ENCODE peak calls at places on chromosome 11, in five cellular contexts. R, T, B, U and O are unnamed samples.

GRCh38 chr11:100004541-100004940 is 682.5 kb upstream of the ARHGAP42 start:
- DNase-seq in R (no peak), T (no peak), B (no peak), U (no peak), O (no peak)

GRCh38 chr11:27464155-27464759 is 8.3 kb downstream of the LGR4 start:
- DNase-seq in R (no peak), T (no peak), B (no peak), U (no peak), O (no peak)

GRCh38 chr11:18650859-18651557 is 16.9 kb upstream of the SPTY2D1 start:
- DNase-seq in R (no peak), T (peak), B (peak), U (peak), O (no peak)

GRCh38 chr11:68008381-68009337 is 1.5 kb upstream of the ALDH3B1 start:
- DNase-seq in R (no peak), T (no peak), B (no peak), U (no peak), O (no peak)

GRCh38 chr11:110613526-110613925 is 98.7 kb downstream of the ARHGAP20 start:
- DNase-seq in R (no peak), T (no peak), B (no peak), U (no peak), O (no peak)

GRCh38 chr11:36564376-36565032 is 3.3 kb upstream of the RAG1 start:
- DNase-seq in R (no peak), T (no peak), B (peak), U (peak), O (peak)

GRCh38 chr11:70522261-70522612 is 123.9 kb downstream of the CTTN start:
- DNase-seq in R (no peak), T (no peak), B (no peak), U (peak), O (no peak)

GRCh38 chr11:110373061-110373702 is 56.6 kb upstream of the FDX1 start:
- DNase-seq in R (no peak), T (no peak), B (no peak), U (no peak), O (no peak)

GRCh38 chr11:110003426-110003825 is 89.8 kb upstream of the ZC3H12C start:
- DNase-seq in R (no peak), T (no peak), B (no peak), U (no peak), O (no peak)

GRCh38 chr11:46369458-46370152 is 11.9 kb upstream of the MDK start:
- DNase-seq in R (no peak), T (peak), B (peak), U (peak), O (no peak)

GRCh38 chr11:60310407-60310998 is 16.6 kb upstream of the MS4A6E start:
- DNase-seq in R (no peak), T (no peak), B (no peak), U (no peak), O (no peak)

DNA sequence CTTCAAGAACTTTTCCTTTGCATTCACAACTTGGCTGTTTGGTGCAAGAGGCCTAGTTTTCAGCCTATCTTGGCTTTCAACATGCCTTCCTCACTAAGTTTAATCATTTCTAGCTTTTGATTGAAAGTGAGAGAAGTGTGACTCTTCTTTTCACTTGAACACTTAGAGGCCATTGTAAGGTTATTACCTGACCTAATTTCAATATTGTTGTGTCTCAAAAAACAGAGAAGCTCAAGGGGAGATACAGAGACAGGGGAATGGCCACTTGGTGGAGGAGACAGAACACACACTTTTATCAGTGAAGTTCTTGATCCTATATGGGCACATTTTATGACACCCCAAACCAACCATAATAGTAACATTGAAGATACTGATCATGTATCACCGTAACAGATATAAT is 532.3 kb downstream of the DLG2 start:
- DNase-seq in R (no peak), T (no peak), B (no peak), U (no peak), O (no peak)
- TF ChIP-seq CTCF in R (no peak), T (no peak), B (no peak), U (no peak), O (no peak)

GRCh38 chr11:62804310-62805043 is 763 bp downstream of the NXF1 start:
- DNase-seq in R (no peak), T (no peak), B (no peak), U (no peak), O (no peak)

GRCh38 chr11:62806611-62807121 is 1.4 kb upstream of the NXF1 start:
- DNase-seq in R (no peak), T (no peak), B (no peak), U (no peak), O (no peak)

GRCh38 chr11:62801071-62801470 is 4.2 kb downstream of the NXF1 start:
- DNase-seq in R (no peak), T (no peak), B (no peak), U (no peak), O (no peak)

GRCh38 chr11:62805991-62806441 is 776 bp upstream of the NXF1 start:
- DNase-seq in R (no peak), T (no peak), B (no peak), U (no peak), O (no peak)

DNA sequence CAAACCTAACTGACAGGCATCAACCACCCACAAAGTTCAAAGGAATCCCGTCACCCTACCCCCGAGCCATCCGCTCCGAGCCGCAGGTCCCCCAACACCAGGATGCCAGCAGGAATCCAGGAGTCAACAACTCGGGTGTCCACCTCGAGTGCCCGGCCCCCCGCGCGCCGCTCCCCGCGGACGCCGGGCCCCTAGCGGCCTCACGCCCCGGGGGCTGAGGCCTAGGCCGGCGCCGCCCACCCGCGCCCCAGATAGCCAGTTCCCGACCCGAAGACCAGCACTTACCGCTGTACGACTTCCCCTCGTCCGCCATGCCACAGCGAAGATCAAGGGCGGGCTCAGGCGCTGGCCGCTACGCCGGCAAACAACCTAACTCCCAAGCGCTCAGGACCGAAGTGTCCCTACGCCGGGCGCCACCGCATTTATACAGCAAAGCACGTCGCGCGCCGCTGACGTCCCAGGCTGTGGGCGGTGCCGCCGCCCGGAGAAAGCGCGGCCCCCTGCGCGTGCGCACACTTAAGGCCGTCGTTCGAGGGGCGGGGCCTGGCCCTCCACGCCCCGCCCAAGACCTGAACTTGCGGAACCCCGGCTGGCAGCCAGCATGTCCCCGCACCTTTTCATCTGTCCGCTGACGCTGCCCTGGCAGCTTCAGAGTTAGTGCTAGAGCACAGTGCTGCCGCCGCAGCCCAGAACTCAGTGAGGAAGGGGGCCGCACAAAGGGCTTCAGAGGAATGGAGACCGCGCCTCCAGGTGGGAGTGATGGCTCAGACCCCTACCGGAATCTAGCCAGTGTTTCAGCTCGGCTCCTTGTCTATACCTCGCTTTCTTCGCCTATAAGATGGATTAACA is at the start of gene NXF1:
- DNase-seq in R (peak), T (peak), B (peak), U (peak), O (peak)
- TF ChIP-seq CTCF in R (no peak), T (no peak), B (peak), U (peak), O (peak)

GRCh38 chr11:72023335-72023734 is 24.6 kb downstream of the IL18BP start:
- DNase-seq in R (no peak), T (no peak), B (no peak), U (no peak), O (no peak)

GRCh38 chr11:72026029-72026428 is 27.3 kb downstream of the IL18BP start:
- DNase-seq in R (no peak), T (no peak), B (no peak), U (no peak), O (no peak)

GRCh38 chr11:72024073-72024749 is 25.5 kb downstream of the IL18BP start:
- DNase-seq in R (no peak), T (no peak), B (no peak), U (no peak), O (no peak)
- TF ChIP-seq CTCF in R (no peak), T (no peak), B (no peak), U (no peak), O (no peak)

DNA sequence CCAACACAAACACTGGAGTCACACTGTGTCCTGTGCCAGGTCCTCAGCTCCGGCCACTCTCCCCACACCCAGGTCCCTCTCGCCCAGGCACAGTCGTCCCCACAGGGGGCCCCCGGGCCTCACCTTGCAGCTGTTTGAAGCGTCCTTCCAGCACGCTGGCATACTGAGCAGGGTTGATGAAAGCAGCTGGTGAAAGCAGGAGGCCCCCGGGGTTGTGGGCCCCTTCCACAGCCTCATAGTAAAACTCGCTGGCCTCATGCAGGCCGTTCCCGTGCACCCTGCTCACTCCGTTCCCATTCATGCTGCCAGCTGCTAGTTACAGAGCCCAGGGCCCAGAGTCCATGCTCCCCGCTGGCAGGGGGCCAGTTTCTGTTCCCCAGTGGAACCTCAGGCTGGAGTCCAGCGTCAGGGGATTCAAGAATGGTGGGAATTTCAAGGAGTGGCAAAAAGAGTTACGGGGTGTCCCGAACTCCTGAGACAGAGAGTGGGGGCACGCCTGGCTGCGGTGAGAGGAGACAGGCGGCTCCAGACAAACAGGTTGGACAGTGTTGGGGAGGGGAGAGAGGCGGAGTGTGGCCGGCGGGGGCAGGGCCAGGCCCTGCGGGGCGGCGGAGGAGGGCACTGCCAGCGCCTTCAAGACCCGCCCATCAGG is 10.6 kb downstream of the SPTBN2 start:
- DNase-seq in R (no peak), T (peak), B (no peak), U (no peak), O (no peak)
- TF ChIP-seq CTCF in R (no peak), T (no peak), B (no peak), U (peak), O (no peak)

GRCh38 chr11:73227571-73228211 is 9.6 kb downstream of the P2RY2 start:
- DNase-seq in R (no peak), T (peak), B (no peak), U (peak), O (no peak)
- TF ChIP-seq CTCF in R (no peak), T (no peak), B (no peak), U (peak), O (no peak)

DNA sequence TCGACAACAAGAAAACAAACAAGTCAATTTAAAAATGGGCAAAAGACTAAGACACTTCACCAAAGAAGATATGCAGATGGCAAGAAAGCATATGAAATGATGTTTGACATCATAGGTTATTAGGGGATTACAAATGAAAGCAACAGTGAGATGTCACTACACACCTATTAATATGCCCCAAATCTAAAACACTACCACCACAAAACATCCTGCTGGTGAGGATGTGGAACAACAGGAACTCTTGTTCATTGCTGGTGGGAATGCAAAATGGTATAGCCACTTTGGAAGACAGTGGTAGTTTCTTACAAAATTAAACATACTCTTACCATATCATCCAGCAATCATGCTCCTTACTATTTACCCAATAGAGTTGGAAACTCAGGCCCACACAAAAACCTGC is 29.0 kb downstream of the PRRG4 start:
- DNase-seq in R (no peak), T (no peak), B (no peak), U (no peak), O (no peak)
- TF ChIP-seq CTCF in R (no peak), T (peak), B (peak), U (peak), O (no peak)

GRCh38 chr11:123519055-123519796 is 89.2 kb downstream of the GRAMD1B start:
- DNase-seq in R (no peak), T (no peak), B (no peak), U (peak), O (no peak)
- TF ChIP-seq CTCF in R (no peak), T (no peak), B (no peak), U (no peak), O (no peak)

DNA sequence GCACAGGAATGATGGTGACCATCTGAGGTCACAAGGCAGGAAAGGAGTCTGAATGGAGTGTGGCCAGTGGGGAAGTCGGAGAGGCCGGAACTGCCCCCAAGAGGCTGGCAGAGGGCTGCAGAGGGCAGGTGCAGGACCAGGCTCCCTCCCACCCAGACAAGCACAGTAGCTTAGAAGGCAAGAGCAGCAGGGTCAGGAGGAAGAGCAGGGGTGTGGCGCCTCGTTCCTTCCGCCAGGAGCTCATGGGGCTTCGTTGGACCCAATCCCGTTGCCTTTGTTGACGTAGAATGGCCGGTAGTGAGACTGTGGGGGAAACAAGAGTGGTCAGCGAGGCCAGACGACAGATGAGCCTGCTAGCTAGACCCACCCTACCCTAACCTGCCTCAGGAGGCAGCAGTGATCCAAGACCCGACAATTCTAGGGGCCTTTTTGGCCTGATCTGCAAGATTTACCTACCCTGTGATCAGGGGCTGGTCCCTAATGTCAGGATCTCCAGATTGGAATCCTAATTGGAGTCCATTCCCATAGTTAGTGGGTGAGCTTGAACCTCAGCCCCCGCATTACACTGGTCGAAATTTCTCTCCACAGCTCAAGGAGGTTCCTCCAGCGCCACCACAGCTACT is 25.6 kb downstream of the TRIM29 start:
- DNase-seq in R (no peak), T (peak), B (no peak), U (no peak), O (no peak)
- TF ChIP-seq CTCF in R (no peak), T (no peak), B (peak), U (peak), O (no peak)